ENCODE peak calls at places on chromosomes 11 and 22, in five cellular contexts. J, B, T, H and O are unnamed samples.

GRCh38 chr22:42108848-42109247 is 18.3 kb upstream of the NDUFA6 start:
- DNase-seq in J (no peak), H (no peak), T (no peak), B (no peak), O (no peak)

GRCh38 chr11:12016246-12016645 is 7.8 kb upstream of the DKK3 start:
- DNase-seq in T (no peak), J (no peak), B (no peak), H (no peak), O (no peak)

GRCh38 chr11:47724041-47724729 is 9.0 kb upstream of the AGBL2 start:
- DNase-seq in J (no peak), B (peak; percentile 32), T (no peak), H (no peak), O (no peak)

GRCh38 chr11:27830206-27830605 is 130.0 kb upstream of the BDNF start:
- DNase-seq in J (no peak), B (peak; percentile 25), H (no peak), T (no peak), O (no peak)

GRCh38 chr22:32801001-32801435 is 487 bp upstream of the TIMP3 start:
- DNase-seq in J (no peak), H (no peak), T (no peak), B (no peak), O (no peak)

GRCh38 chr11:120334894-120335462 is 1.2 kb upstream of the ARHGEF12 start:
- DNase-seq in B (peak; percentile 72), T (peak; percentile 54), J (peak; percentile 53), H (peak; percentile 51), O (peak; percentile 84)

GRCh38 chr11:12640355-12640754 is 33.9 kb upstream of the TEAD1 start:
- DNase-seq in J (no peak), B (no peak), T (no peak), H (no peak), O (no peak)

GRCh38 chr11:124762077-124762623 is at the start of gene ESAM:
- DNase-seq in J (no peak), T (peak; percentile 64), H (peak; percentile 74), B (no peak), O (peak; percentile 80)

GRCh38 chr11:74950374-74950969 is 1.4 kb downstream of the SPCS2 start:
- DNase-seq in H (no peak), T (no peak), J (no peak), B (no peak), O (no peak)

GRCh38 chr22:46684706-46685105 is 53.3 kb downstream of the CERK start:
- DNase-seq in H (no peak), J (no peak), T (no peak), B (no peak), O (no peak)

GRCh38 chr11:124551987-124552386 is 8.5 kb upstream of the OR8B12 start:
- DNase-seq in H (no peak), B (no peak), J (no peak), T (no peak), O (no peak)

GRCh38 chr22:22802346-22802970 is 85.2 kb upstream of the IGLL5 start:
- DNase-seq in H (peak; percentile 52), T (no peak), B (no peak), J (no peak), O (no peak)

GRCh38 chr11:15291885-15292284 is 177.2 kb downstream of the INSC start:
- DNase-seq in J (no peak), H (no peak), B (no peak), T (no peak), O (no peak)

GRCh38 chr22:41608386-41608785 is 12.5 kb downstream of the DESI1 start:
- DNase-seq in B (no peak), H (no peak), J (no peak), T (no peak), O (peak; percentile 18)

GRCh38 chr22:36352775-36353507 is 34.8 kb downstream of the MYH9 start:
- DNase-seq in T (no peak), H (peak; percentile 52), J (no peak), B (peak; percentile 65), O (no peak)

GRCh38 chr11:19605500-19606371 is 106.9 kb upstream of the NAV2 start:
- DNase-seq in B (no peak), H (no peak), T (no peak), J (no peak), O (no peak)

GRCh38 chr11:126257764-126258163 is 10.9 kb downstream of the SRPRA start:
- DNase-seq in B (no peak), H (no peak), T (no peak), J (peak; percentile 30), O (no peak)

GRCh38 chr11:123195182-123196059 is at the start of gene CLMP:
- DNase-seq in T (no peak), H (no peak), B (peak; percentile 60), J (no peak), O (no peak)

GRCh38 chr22:46763051-46763705 is 728 bp downstream of the TBC1D22A start:
- DNase-seq in H (peak; percentile 32), B (peak; percentile 32), J (no peak), T (no peak), O (peak; percentile 67)

GRCh38 chr11:40030867-40031266 is 1428.6 kb downstream of the LRRC4C start:
- DNase-seq in H (no peak), J (no peak), T (no peak), B (no peak), O (no peak)

GRCh38 chr11:94521684-94522083 is 9.4 kb downstream of the C11orf97 start:
- DNase-seq in J (no peak), B (no peak), T (no peak), H (no peak), O (no peak)

GRCh38 chr22:49062155-49063039 is 765.3 kb downstream of the BRD1 start:
- DNase-seq in J (no peak), B (no peak), H (no peak), T (no peak), O (no peak)

GRCh38 chr11:64560139-64560771 is 30.8 kb upstream of the SLC22A12 start:
- DNase-seq in T (no peak), H (no peak), J (no peak), B (no peak), O (no peak)

GRCh38 chr11:118691926-118692830 is 12.7 kb upstream of the TREH start:
- DNase-seq in H (peak; percentile 70), J (no peak), B (peak; percentile 85), T (peak; percentile 61), O (no peak)

GRCh38 chr11:68012843-68013610 is 2.9 kb downstream of the ALDH3B1 start:
- DNase-seq in H (no peak), J (peak; percentile 94), B (peak; percentile 96), T (no peak), O (no peak)

GRCh38 chr11:23727821-23728220 is 769.0 kb upstream of the LUZP2 start:
- DNase-seq in B (peak; percentile 55), J (no peak), T (no peak), H (no peak), O (no peak)

GRCh38 chr22:40394607-40395006 is 24.2 kb downstream of the SGSM3 start:
- DNase-seq in B (no peak), H (no peak), J (no peak), T (no peak), O (no peak)

GRCh38 chr11:111561801-111562325 is 21.3 kb downstream of the LAYN start:
- DNase-seq in H (no peak), B (peak; percentile 69), J (peak; percentile 68), T (no peak), O (no peak)

GRCh38 chr11:88281317-88281712 is 56.2 kb downstream of the CTSC start:
- DNase-seq in B (no peak), T (no peak), J (no peak), H (no peak), O (no peak)

GRCh38 chr11:6572215-6572614 is 31.2 kb downstream of the RRP8 start:
- DNase-seq in T (no peak), J (peak; percentile 54), B (peak; percentile 42), H (no peak), O (no peak)

GRCh38 chr11:30936476-30936875 is 350.3 kb upstream of the MPPED2 start:
- DNase-seq in H (no peak), B (no peak), J (no peak), T (no peak), O (no peak)

GRCh38 chr11:107859459-107860239 is 1.1 kb upstream of the SLC35F2 start:
- DNase-seq in J (no peak), B (peak; percentile 55), H (peak; percentile 38), T (no peak), O (no peak)

GRCh38 chr11:12377824-12378593 is 638 bp downstream of the PARVA start:
- DNase-seq in T (no peak), B (peak; percentile 84), H (no peak), J (no peak), O (no peak)